ENCODE peak calls at places on chromosomes 12 and 14, in four cellular contexts. R is neural progenitor cell, S is GM12878, G is K562. J is an unnamed sample.

GRCh38 chr14:72793154-72793725 is 100.7 kb downstream of the DPF3 start:
- DNase-seq in R (no peak), S (no peak), G (no peak), J (no peak)

GRCh38 chr12:108653082-108653516 is 19.4 kb upstream of the SELPLG start:
- DNase-seq in R (no peak), S (no peak), G (no peak), J (no peak)

GRCh38 chr14:82667501-82667900 is 1133.8 kb upstream of the SEL1L start:
- DNase-seq in R (no peak), S (no peak), G (no peak), J (no peak)

GRCh38 chr14:59803052-59803451 is 67.5 kb downstream of the RTN1 start:
- DNase-seq in R (no peak), S (no peak), G (no peak), J (no peak)

GRCh38 chr12:58349161-58349560 is 407.8 kb downstream of the ATP23 start:
- DNase-seq in R (no peak), S (no peak), G (no peak), J (no peak)

GRCh38 chr12:14868916-14869315 is 16.7 kb downstream of the MGP start:
- DNase-seq in R (no peak), S (no peak), G (no peak), J (no peak)

GRCh38 chr14:31090872-31091764 is 64.9 kb upstream of the STRN3 start:
- DNase-seq in R (no peak), S (no peak), G (no peak), J (no peak)

GRCh38 chr14:23008836-23009235 is 1.1 kb downstream of the C14orf93 start:
- DNase-seq in R (no peak), S (no peak), G (peak), J (no peak)

GRCh38 chr12:121053706-121054105 is 14.7 kb upstream of the OASL start:
- DNase-seq in R (no peak), S (no peak), G (no peak), J (no peak)

GRCh38 chr14:65833256-65833880 is 420.8 kb downstream of the FUT8 start:
- DNase-seq in R (peak), S (no peak), G (no peak), J (no peak)
- H3K4me3 ChIP-seq in R (no peak), S (no peak), G (no peak), J (no peak)

GRCh38 chr14:104972301-104973211 is 5.6 kb downstream of the AHNAK2 start:
- DNase-seq in R (no peak), S (no peak), G (no peak), J (no peak)
- H3K27ac ChIP-seq in R (no peak), S (no peak), G (no peak), J (no peak)

GRCh38 chr12:111040690-111041089 is 120.3 kb upstream of the MYL2 start:
- DNase-seq in R (no peak), S (no peak), G (no peak), J (no peak)
- TF ChIP-seq EZH2 in R (no peak), S (no peak), G (no peak), J (no peak)

GRCh38 chr14:58071341-58071740 is 80.7 kb downstream of the ARMH4 start:
- DNase-seq in R (no peak), S (no peak), G (no peak), J (no peak)

GRCh38 chr14:58073516-58073915 is 78.5 kb downstream of the ARMH4 start:
- DNase-seq in R (no peak), S (no peak), G (no peak), J (no peak)

GRCh38 chr14:58077621-58078020 is 74.4 kb downstream of the ARMH4 start:
- DNase-seq in R (no peak), S (no peak), G (no peak), J (no peak)

GRCh38 chr14:58068306-58068705 is 83.7 kb downstream of the ARMH4 start:
- DNase-seq in R (no peak), S (no peak), G (no peak), J (no peak)

GRCh38 chr14:58072288-58073071 is 79.5 kb downstream of the ARMH4 start:
- DNase-seq in R (peak), S (peak), G (peak), J (peak)
- H3K4me3 ChIP-seq in R (no peak), S (no peak), G (no peak), J (no peak)

GRCh38 chr12:26153421-26154154 is 28.8 kb upstream of the BHLHE41 start:
- DNase-seq in R (no peak), S (no peak), G (no peak), J (no peak)
- H3K27ac ChIP-seq in R (no peak), S (no peak), G (no peak), J (no peak)

DNA sequence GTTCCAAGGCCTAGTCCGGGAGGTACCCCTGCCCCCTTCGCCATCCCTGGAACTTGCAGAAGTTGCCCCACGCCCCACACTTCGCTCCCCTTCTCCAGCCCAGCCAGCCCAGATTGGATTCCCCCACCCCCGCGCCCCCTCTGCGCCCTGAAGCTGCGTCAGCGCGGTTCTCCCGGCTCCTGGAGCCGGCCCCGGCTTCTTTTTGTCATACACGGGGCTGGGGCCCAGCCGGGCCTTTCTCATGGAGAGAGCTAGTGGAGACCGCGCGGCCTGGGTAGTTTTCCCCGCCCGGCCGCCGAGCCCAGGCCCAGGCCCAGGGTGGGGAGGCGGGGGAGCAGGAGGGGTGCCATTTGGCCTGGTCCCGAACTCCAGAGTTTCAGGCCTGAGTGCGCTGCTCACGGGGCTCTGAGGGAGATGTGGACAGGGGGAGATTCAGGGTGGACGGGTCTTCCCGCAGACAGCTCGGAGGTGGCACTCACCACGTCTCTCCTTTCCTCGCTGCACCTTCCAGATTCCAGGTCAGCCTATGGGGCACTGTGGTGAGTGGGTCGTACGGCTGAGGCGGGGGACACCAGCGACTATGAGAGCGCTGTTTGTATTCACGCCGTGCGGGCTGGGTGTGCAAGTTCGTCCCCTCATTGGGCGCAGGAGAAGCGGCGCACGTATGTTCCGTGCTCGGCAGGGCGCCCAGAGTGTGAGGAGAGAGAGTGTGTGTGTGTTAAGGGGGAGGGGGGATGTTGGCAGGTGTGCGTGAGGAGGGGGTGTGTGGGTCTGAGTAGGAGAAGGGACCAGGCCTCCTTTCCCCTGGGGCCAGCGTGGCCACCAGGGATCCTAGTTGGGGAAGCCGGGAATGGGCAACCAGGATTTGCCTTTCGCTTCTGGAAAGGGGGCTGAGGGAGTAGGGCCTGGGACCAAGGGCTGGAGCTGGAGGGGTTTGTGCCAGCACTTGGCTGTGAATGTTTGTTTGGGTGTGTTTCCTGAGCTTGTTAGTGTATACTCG is 820 bp upstream of the LHX5 start:
- DNase-seq in R (peak), S (no peak), G (no peak), J (no peak)
- TF ChIP-seq EZH2 in R (no peak), S (no peak), G (no peak), J (no peak)

DNA sequence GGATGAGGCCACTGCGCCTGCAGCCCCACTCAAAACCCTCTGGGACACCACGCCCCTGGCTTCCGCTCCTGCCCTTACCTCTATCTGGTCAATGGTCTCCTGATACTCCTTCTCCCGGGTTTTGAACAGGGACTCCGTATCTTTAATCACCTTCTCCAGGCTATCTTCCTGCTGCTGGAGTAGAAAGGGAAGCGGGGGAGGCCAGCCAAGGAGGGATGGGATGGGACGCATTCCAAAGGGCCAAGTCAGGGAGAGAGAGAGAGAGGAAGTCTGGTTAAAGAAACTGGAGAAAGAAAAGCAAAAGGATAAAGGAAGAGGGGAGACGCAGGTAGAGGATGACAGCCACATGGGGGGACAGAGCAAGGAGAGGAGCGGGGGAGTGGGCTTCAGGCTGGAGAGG is 7.9 kb downstream of the IFFO1 start:
- DNase-seq in R (no peak), S (no peak), G (no peak), J (no peak)
- H3K4me3 ChIP-seq in R (no peak), S (no peak), G (no peak), J (no peak)

GRCh38 chr12:124578445-124578844 is 11.0 kb upstream of the NCOR2 start:
- DNase-seq in R (no peak), S (no peak), G (no peak), J (no peak)

GRCh38 chr12:124577374-124577773 is 10.0 kb upstream of the NCOR2 start:
- DNase-seq in R (no peak), S (no peak), G (no peak), J (no peak)

GRCh38 chr12:124579921-124580517 is 12.6 kb upstream of the NCOR2 start:
- DNase-seq in R (no peak), S (no peak), G (no peak), J (no peak)

GRCh38 chr12:124577986-124578385 is 10.6 kb upstream of the NCOR2 start:
- DNase-seq in R (no peak), S (no peak), G (no peak), J (no peak)

DNA sequence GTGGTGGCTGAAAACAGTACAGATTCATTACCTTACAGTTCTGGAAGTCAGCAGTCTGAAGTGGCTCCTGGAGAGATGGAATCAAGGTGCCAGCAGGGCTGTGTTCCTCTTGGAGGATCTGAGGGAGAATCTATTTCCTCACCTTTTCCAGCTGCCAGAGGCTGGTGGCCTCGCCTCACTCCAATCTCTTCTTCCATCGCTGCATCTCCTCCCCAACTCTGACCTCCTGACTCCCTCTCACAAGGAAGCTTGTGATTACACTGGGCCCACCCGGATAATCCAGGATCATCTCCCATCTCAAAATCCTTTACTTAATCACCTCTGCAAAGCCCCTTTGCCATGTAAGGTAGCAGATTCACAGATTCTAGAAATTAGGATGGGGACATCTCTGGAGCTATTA is 11.4 kb upstream of the NCOR2 start:
- DNase-seq in R (no peak), S (no peak), G (no peak), J (no peak)
- H3K27ac ChIP-seq in R (no peak), S (no peak), G (no peak), J (no peak)

GRCh38 chr12:8226355-8226754 is 1.1 kb downstream of the FAM90A1 start:
- DNase-seq in R (no peak), S (no peak), G (no peak), J (no peak)
- TF ChIP-seq EZH2 in R (no peak), S (no peak), G (no peak), J (no peak)

J was measured in DND-41.